ENCODE peak calls at places on chromosomes 1 and 21, in six cellular contexts. C, I, A, R, J and W are unnamed samples.

GRCh38 chr1:99306644-99307043 is 42.4 kb downstream of the PLPPR4 start:
- DNase-seq in C (no peak), I (no peak), A (no peak), R (no peak), J (no peak), W (no peak)

GRCh38 chr1:12173631-12174121 is 6.9 kb downstream of the TNFRSF1B start:
- DNase-seq in C (no peak), I (no peak), A (peak), R (no peak), J (no peak), W (no peak)

GRCh38 chr1:208318150-208318734 is 74.1 kb upstream of the PLXNA2 start:
- DNase-seq in C (no peak), I (no peak), A (no peak), R (no peak), J (no peak), W (no peak)

GRCh38 chr1:21669287-21670058 is at the start of gene RAP1GAP:
- DNase-seq in C (no peak), I (peak), A (peak), R (no peak), J (no peak), W (no peak)

GRCh38 chr1:47554901-47555300 is 117.1 kb downstream of the FOXD2 start:
- DNase-seq in C (no peak), I (no peak), A (no peak), R (no peak), J (no peak), W (no peak)

GRCh38 chr1:101293461-101294045 is 56.7 kb downstream of the S1PR1 start:
- DNase-seq in C (no peak), I (no peak), A (no peak), R (no peak), J (no peak), W (no peak)

GRCh38 chr1:91651671-91652071 is 151.0 kb downstream of the CDC7 start:
- DNase-seq in C (no peak), I (peak), A (no peak), R (peak), J (no peak), W (no peak)

GRCh38 chr21:45209685-45210284 is 77.9 kb downstream of the POFUT2 start:
- DNase-seq in C (no peak), I (no peak), A (no peak), R (no peak), J (no peak), W (no peak)

GRCh38 chr1:186518822-186519381 is 58.0 kb upstream of the PDC start:
- DNase-seq in C (no peak), I (no peak), A (no peak), R (no peak), J (no peak), W (no peak)

GRCh38 chr1:25804244-25804963 is 4.4 kb downstream of the SELENON start:
- DNase-seq in C (no peak), I (no peak), A (no peak), R (no peak), J (no peak), W (no peak)

GRCh38 chr1:194730304-194730703 is 1543.9 kb upstream of the B3GALT2 start:
- DNase-seq in C (no peak), I (no peak), A (no peak), R (no peak), J (no peak), W (no peak)

GRCh38 chr1:33872681-33873080 is 8.8 kb downstream of the HMGB4 start:
- DNase-seq in C (no peak), I (no peak), A (no peak), R (no peak), J (no peak), W (no peak)

GRCh38 chr1:9735800-9736199 is 84.3 kb downstream of the PIK3CD start:
- DNase-seq in C (no peak), I (no peak), A (no peak), R (no peak), J (no peak), W (no peak)

GRCh38 chr1:59505596-59506028 is 208.7 kb downstream of the FGGY start:
- DNase-seq in C (no peak), I (no peak), A (no peak), R (no peak), J (peak), W (no peak)